ENCODE peak calls at places on chromosomes 16 and 17, in five cellular contexts. P is GM23248, Y is A549, J is cardiac muscle cell, D is body of pancreas. L is an unnamed sample.

GRCh38 chr16:49921791-49922456 is 66.0 kb upstream of the ZNF423 start:
- DNase-seq in D (peak), P (peak), Y (peak), J (peak), L (peak)

GRCh38 chr17:77829871-77830799 is 128.4 kb upstream of the TNRC6C start:
- DNase-seq in Y (no peak), D (peak), P (peak), J (peak), L (no peak)

GRCh38 chr17:41588126-41588810 is 1.6 kb upstream of the KRT14 start:
- DNase-seq in J (no peak), Y (no peak), D (no peak), P (peak), L (no peak)

GRCh38 chr16:47026947-47027346 is 53.5 kb upstream of the DNAJA2 start:
- DNase-seq in J (no peak), P (no peak), D (no peak), Y (no peak), L (no peak)

GRCh38 chr16:85778873-85779272 is 20.5 kb downstream of the EMC8 start:
- DNase-seq in D (no peak), J (no peak), P (no peak), Y (no peak), L (no peak)

GRCh38 chr17:30000001-30000754 is 58.7 kb downstream of the EFCAB5 start:
- DNase-seq in P (peak), J (no peak), D (no peak), Y (peak), L (peak)

GRCh38 chr16:69270395-69270794 is 40.8 kb upstream of the VPS4A start:
- DNase-seq in Y (no peak), D (no peak), J (peak), P (no peak), L (no peak)

GRCh38 chr16:68644715-68645493 is at the start of gene CDH3:
- DNase-seq in P (peak), D (peak), Y (no peak), J (peak), L (peak)

DNA sequence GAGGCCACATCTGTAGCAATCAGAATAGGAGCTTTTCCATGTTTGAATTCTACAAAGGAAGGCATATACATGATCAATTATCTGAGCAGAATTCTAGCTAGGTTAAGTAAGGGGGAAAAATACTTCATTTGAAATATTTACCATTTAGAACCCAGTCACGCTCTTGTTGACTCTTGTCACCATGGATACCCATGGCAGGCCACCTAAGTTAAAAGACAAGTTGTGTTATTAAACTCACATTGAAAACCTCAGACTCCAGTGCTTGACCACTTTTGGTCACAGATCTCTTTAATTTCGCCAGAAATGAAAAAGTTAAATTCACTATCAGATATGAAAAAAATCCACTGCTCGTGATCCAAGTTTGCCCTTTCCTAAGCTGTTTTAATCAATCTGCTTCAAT is 4.1 kb downstream of the DDX5 start:
- DNase-seq in Y (no peak), D (no peak), J (no peak), P (peak), L (no peak)
- H3K4me3 ChIP-seq in Y (no peak), D (no peak), J (no peak), P (no peak), L (no peak)

GRCh38 chr16:57043248-57043647 is 49.1 kb upstream of the CPNE2 start:
- DNase-seq in J (no peak), D (no peak), Y (no peak), P (no peak), L (no peak)

GRCh38 chr16:57042157-57043111 is 49.9 kb upstream of the CPNE2 start:
- DNase-seq in J (no peak), Y (no peak), D (no peak), P (no peak), L (no peak)

GRCh38 chr16:57039148-57039812 is 49.9 kb downstream of the NLRC5 start:
- DNase-seq in Y (no peak), J (peak), P (peak), D (no peak), L (peak)

GRCh38 chr16:57038151-57038550 is 48.8 kb downstream of the NLRC5 start:
- DNase-seq in Y (no peak), J (peak), P (peak), D (no peak), L (no peak)

GRCh38 chr16:57041182-57042156 is 50.9 kb upstream of the CPNE2 start:
- DNase-seq in P (no peak), J (no peak), D (no peak), Y (peak), L (peak)
- H3K4me3 ChIP-seq in P (no peak), J (no peak), D (no peak), Y (no peak), L (no peak)

GRCh38 chr17:68707032-68707431 is 105.9 kb upstream of the FAM20A start:
- DNase-seq in D (no peak), J (peak), Y (no peak), P (peak), L (no peak)
- H3K4me3 ChIP-seq in D (no peak), J (no peak), Y (no peak), P (peak), L (no peak)

DNA sequence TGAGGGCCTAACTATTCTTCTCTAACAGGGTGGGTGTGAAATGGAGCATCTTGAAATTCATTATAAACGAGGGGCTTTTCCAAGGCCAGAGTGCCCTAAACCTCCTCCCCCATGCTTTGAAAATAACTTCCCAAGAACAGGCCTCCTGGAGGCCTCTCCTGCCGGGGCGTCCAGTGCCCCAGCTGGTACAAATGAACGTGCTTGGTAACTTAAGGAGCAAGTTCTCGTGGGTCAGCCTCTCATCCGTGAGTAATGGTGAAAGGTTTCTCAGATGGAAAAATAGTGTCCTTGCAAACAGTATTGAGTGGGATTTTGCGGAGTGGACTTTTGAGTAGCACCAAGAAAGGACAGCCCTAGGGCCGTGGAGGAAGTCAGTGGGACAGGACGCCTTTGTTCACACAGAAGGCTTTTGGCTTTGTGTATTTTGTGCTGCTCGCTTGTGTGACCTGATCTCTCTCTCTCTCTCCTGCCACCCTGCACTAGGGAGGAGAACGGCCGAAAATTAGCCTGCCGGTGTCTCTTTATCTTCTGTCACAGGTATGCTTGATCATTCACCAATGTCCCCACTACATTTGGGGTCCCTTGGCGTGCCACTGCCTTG is 34.6 kb downstream of the CLEC16A start:
- DNase-seq in P (no peak), Y (no peak), J (no peak), D (no peak), L (no peak)
- H3K4me3 ChIP-seq in P (no peak), Y (no peak), J (no peak), D (no peak), L (no peak)

GRCh38 chr16:58032710-58033293 is 7.2 kb downstream of the MMP15 start:
- DNase-seq in P (no peak), J (peak), Y (no peak), D (peak), L (no peak)

GRCh38 chr16:58034786-58035185 is 9.2 kb downstream of the MMP15 start:
- DNase-seq in P (no peak), Y (no peak), J (no peak), D (no peak), L (no peak)

GRCh38 chr16:58035356-58036170 is 10.0 kb downstream of the MMP15 start:
- DNase-seq in Y (no peak), D (no peak), J (no peak), P (no peak), L (no peak)

GRCh38 chr16:58036943-58037342 is 11.4 kb downstream of the MMP15 start:
- DNase-seq in P (no peak), J (no peak), D (no peak), Y (no peak), L (no peak)

DNA sequence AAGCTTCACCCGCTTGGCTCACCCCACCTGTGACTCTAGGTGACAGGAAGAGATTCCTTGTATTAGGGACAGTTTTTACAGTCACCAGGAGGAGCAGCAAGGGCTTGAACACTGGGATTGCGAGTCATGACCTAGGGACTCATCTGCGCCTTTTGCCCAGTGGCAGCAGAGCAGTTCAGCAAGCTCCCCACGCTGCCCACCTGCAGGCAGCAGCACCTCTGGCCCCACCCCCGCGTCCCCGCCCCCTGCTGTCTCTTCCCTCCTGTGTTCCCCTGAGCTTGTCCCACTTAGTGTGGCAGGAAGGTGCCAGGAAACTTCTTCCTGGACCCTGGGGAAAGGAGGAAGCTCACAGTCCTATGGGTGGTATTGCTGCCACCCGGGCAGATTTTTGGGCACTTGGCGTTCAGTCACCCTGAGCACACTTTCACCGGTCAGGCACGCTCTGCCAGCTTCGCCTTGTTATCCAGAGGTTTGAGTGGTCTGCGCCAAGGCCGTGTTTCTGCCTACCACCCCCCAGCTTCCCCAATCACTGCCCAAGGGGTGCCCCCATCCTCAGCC is 8.7 kb downstream of the MMP15 start:
- DNase-seq in D (no peak), Y (no peak), J (no peak), P (no peak), L (no peak)
- H3K4me3 ChIP-seq in D (no peak), Y (no peak), J (no peak), P (no peak), L (no peak)

DNA sequence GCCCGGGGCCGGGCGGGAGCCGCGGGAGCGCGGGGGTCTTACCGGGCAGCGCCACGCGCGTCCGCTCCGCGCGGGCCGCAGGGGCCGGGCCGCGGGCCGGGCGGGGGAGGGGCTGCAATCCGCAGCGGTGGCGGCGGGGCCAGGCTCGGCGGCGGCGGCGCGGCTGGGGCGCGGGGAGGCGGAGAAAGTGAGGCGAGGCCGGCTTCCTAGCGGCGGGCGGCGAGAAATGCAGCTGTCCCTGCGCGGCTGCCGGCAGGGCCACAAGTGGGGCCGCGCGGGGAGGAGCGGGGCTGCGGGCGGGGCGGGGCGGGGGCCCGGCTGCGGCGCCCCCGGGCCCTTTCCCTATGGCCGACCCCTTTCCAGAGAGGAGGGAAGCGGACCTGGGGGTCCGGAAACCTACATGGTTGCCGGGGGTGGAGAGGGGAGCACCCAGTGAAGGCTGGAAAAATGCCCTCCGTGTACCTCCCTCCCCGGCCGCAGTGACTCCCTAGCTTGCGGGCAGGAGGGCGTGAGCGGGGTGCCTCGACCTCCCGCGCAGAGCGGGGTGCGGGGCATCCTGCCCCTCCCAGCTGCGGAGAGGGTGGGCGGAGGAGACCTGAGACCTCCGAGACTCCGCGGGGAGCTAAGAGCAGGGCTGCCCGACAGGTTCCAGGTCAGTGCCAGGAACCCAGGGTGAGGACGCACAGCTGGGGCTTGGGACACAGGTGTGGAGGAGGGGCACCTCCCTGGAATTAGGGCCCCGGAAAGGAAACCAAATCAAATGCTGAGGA is at the start of gene CUEDC1:
- DNase-seq in P (peak), J (peak), D (peak), Y (peak), L (peak)
- H3K4me3 ChIP-seq in P (peak), J (peak), D (peak), Y (peak), L (peak)

DNA sequence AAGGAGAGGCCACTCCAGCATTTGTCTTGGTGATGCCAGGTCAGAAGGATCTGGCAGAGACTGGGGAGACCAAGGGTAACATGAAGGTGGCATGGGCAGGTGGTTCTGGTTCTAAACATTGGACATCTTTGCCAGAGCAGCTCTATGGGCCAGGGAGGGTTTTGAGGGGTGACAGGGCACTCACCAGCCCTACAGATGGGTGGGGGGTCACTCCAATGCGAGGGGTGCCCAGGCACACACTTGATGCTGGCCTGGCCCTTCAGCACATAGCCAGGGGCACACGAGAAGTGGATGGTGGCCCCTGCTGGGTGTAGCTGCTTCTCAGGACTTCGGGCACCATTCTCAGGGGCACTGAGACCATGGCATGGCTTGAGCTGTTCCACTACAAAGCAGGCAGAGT is 5.5 kb upstream of the PHF12 start:
- DNase-seq in J (no peak), D (no peak), Y (no peak), P (no peak), L (no peak)
- H3K4me3 ChIP-seq in J (no peak), D (no peak), Y (no peak), P (no peak), L (no peak)

DNA sequence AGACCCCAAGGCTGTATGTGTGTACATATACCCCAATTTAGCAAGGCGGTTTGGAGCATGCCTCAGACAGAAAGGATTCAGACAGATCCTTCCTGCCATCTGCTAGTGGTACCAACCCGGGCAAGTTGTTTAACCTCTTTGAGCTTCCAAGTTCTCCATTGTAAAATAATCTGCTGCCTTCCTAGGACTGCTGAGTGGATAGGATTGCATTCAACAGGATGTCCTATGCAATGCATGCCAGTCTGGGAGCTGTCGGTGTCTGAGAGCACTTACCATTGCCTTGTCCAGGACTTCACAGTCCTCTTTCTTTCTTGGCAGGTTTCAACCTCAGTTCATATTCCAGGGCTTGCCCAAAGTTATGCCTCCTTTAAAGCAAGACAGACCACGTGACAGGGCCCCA is 2.0 kb downstream of the CDH13 start:
- DNase-seq in Y (no peak), J (no peak), P (no peak), D (no peak), L (no peak)
- H3K4me3 ChIP-seq in Y (no peak), J (no peak), P (peak), D (no peak), L (no peak)

GRCh38 chr16:727291-727977 is 528 bp downstream of the HAGHL start:
- DNase-seq in J (no peak), Y (no peak), D (no peak), P (peak), L (no peak)

GRCh38 chr16:728890-729744 is 2.2 kb downstream of the HAGHL start:
- DNase-seq in J (no peak), Y (no peak), D (no peak), P (peak), L (no peak)

GRCh38 chr16:729768-730665 is 3.1 kb downstream of the HAGHL start:
- DNase-seq in P (no peak), J (no peak), D (no peak), Y (no peak), L (no peak)

GRCh38 chr16:726438-727290 is at the start of the genes CCDC78 and HAGHL:
- DNase-seq in Y (no peak), J (peak), D (peak), P (peak), L (no peak)

DNA sequence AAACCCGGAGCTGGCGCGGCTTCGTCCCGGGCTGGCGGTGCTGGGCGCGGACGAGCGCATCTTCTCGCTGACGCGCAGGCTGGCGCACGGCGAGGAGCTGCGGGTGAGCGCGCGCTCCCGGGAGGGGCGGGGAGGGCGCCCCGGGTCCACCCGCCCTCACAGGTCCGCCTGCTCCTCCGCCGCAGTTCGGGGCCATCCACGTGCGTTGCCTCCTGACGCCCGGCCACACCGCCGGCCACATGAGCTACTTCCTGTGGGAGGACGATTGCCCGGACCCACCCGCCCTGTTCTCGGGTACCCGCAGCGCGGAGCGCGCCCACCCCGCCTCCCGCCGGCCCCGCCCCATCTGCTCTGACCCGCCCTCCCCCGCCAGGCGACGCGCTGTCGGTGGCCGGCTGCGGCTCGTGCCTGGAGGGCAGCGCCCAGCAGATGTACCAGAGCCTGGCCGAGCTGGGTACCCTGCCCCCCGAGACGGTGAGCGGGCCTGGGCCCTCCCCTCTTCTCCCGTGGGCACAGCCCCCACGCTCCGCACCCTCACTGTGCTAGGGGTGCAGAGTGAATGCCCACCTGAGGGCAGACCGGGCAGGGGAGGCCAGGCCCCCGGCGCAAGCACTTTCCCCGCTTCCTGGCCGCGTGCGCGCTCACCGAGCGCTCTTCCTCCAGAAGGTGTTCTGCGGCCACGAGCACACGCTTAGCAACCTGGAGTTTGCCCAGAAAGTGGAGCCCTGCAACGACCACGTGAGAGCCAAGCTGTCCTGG is 1.4 kb downstream of the HAGHL start:
- DNase-seq in D (peak), P (peak), J (peak), Y (peak), L (peak)
- H3K4me3 ChIP-seq in D (no peak), P (peak), J (peak), Y (peak), L (peak)

GRCh38 chr17:40443988-40444899 is 994 bp downstream of the IGFBP4 start:
- DNase-seq in J (peak), Y (peak), P (peak), D (no peak), L (no peak)
- H3K4me3 ChIP-seq in J (peak), Y (peak), P (peak), D (no peak), L (peak)